ENCODE peak calls at places on chromosomes 1 and 21, in five cellular contexts. One of them, this sample, is unnamed.
A peak's percentile ranks its signal among the peaks of the same experiment; 100 is the strongest.

GRCh38 chr21:35859677-35860076 is 200.6 kb downstream of the SETD4 start:
- DNase-seq in breast epithelium: no peak
- DNase-seq in H1: no peak
- DNase-seq in GM23338: no peak
- DNase-seq in endothelial cell of umbilical vein: no peak
- DNase-seq in this sample: no peak

GRCh38 chr1:212710566-212710965 is 10.9 kb upstream of the BATF3 start:
- DNase-seq in breast epithelium: no peak
- DNase-seq in H1: no peak
- DNase-seq in GM23338: peak; percentile 16
- DNase-seq in endothelial cell of umbilical vein: no peak
- DNase-seq in this sample: no peak

GRCh38 chr1:29240986-29241385 is 4.7 kb downstream of the PTPRU start:
- DNase-seq in breast epithelium: no peak
- DNase-seq in H1: no peak
- DNase-seq in GM23338: no peak
- DNase-seq in endothelial cell of umbilical vein: no peak
- DNase-seq in this sample: no peak

GRCh38 chr1:221839794-221840395 is 98.0 kb upstream of the DUSP10 start:
- DNase-seq in breast epithelium: peak; percentile 54
- DNase-seq in H1: no peak
- DNase-seq in GM23338: no peak
- DNase-seq in endothelial cell of umbilical vein: peak; percentile 45
- DNase-seq in this sample: no peak

GRCh38 chr1:196779093-196779492 is 4.5 kb downstream of the CFHR3 start:
- DNase-seq in breast epithelium: no peak
- DNase-seq in H1: no peak
- DNase-seq in GM23338: no peak
- DNase-seq in endothelial cell of umbilical vein: no peak
- DNase-seq in this sample: no peak

GRCh38 chr1:5980314-5981008 is 11.8 kb downstream of the NPHP4 start:
- DNase-seq in breast epithelium: no peak
- DNase-seq in H1: peak; percentile 87
- DNase-seq in GM23338: peak; percentile 96
- DNase-seq in endothelial cell of umbilical vein: no peak
- DNase-seq in this sample: no peak

GRCh38 chr1:27960762-27961645 is 1.2 kb downstream of the XKR8 start:
- DNase-seq in breast epithelium: no peak
- DNase-seq in H1: no peak
- DNase-seq in GM23338: no peak
- DNase-seq in endothelial cell of umbilical vein: peak; percentile 22
- DNase-seq in this sample: no peak

GRCh38 chr21:46424621-46425020 is 34.1 kb upstream of the DIP2A start:
- DNase-seq in breast epithelium: no peak
- DNase-seq in H1: no peak
- DNase-seq in GM23338: no peak
- DNase-seq in endothelial cell of umbilical vein: no peak
- DNase-seq in this sample: no peak

GRCh38 chr1:222068937-222069336 is 327.0 kb upstream of the DUSP10 start:
- DNase-seq in breast epithelium: no peak
- DNase-seq in H1: no peak
- DNase-seq in GM23338: no peak
- DNase-seq in endothelial cell of umbilical vein: no peak
- DNase-seq in this sample: no peak

GRCh38 chr1:59549903-59550302 is 253.0 kb downstream of the FGGY start:
- DNase-seq in breast epithelium: no peak
- DNase-seq in H1: no peak
- DNase-seq in GM23338: no peak
- DNase-seq in endothelial cell of umbilical vein: no peak
- DNase-seq in this sample: peak; percentile 91

DNA sequence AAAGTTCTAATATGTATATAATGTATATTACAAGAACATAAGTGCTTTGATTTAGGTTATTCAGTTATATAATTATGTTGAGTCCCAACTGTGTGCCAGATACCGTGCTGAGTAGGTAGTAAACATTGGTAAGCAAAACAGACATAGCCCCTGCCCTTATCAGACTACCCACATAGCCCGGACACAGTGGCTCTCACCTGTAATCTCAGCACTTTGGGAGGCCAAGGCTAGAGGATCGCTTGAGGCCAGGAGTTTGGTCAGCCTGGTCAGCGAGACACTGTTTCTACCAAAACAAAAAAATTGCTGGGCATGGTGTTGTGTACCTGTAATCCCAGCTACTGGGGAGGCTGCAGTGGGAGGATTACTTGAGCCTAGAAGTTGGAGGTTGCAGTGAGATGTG is 30.7 kb downstream of the RNF11 start:
- DNase-seq in breast epithelium: no peak
- DNase-seq in H1: no peak
- DNase-seq in GM23338: no peak
- DNase-seq in endothelial cell of umbilical vein: no peak
- DNase-seq in this sample: no peak
- H3K4me1 ChIP-seq in breast epithelium: no peaks in the 10 kb centered on the region
- H3K4me1 ChIP-seq in H1: no peaks in the 10 kb centered on the region
- H3K4me1 ChIP-seq in GM23338: peaks cover 14% of the 10 kb centered on the region
- H3K4me1 ChIP-seq in endothelial cell of umbilical vein: peaks cover 42% of the 10 kb centered on the region
- H3K4me1 ChIP-seq in this sample: peaks cover 74% of the 10 kb centered on the region

GRCh38 chr1:236997361-236997760 is 6.9 kb downstream of the MT1HL1 start:
- DNase-seq in breast epithelium: no peak
- DNase-seq in H1: no peak
- DNase-seq in GM23338: no peak
- DNase-seq in endothelial cell of umbilical vein: no peak
- DNase-seq in this sample: no peak

GRCh38 chr1:236998571-236998970 is 5.7 kb downstream of the MT1HL1 start:
- DNase-seq in breast epithelium: no peak
- DNase-seq in H1: no peak
- DNase-seq in GM23338: no peak
- DNase-seq in endothelial cell of umbilical vein: no peak
- DNase-seq in this sample: no peak

GRCh38 chr1:236994450-236994849 is 9.8 kb downstream of the MT1HL1 start:
- DNase-seq in breast epithelium: no peak
- DNase-seq in H1: no peak
- DNase-seq in GM23338: no peak
- DNase-seq in endothelial cell of umbilical vein: no peak
- DNase-seq in this sample: no peak

GRCh38 chr1:237000191-237000590 is 4.0 kb downstream of the MT1HL1 start:
- DNase-seq in breast epithelium: no peak
- DNase-seq in H1: no peak
- DNase-seq in GM23338: no peak
- DNase-seq in endothelial cell of umbilical vein: no peak
- DNase-seq in this sample: no peak

DNA sequence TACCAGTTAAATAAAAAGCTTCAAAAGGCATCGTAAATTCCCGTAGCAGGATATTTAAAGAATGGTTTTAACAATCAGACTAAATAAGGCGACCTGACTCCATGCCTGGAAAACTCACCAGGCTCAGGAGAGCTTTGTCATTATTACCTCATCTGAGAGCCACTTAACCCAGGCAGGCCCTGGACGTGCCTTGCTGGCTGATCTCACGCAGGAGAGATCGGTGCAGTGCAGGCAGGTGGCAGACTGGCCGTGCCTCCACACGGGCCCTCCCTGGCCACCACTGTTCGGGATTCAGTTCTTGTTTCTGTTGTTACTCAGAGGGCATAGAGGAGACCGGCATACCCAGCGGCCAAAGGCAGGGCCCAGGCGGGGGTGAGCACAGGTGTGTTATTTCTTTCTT is 6.4 kb downstream of the MT1HL1 start:
- DNase-seq in breast epithelium: no peak
- DNase-seq in H1: no peak
- DNase-seq in GM23338: peak; percentile 23
- DNase-seq in endothelial cell of umbilical vein: no peak
- DNase-seq in this sample: no peak
- TF ChIP-seq POLR2AphosphoS5 in breast epithelium: no peak
- TF ChIP-seq POLR2AphosphoS5 in H1: no peak
- TF ChIP-seq POLR2AphosphoS5 in GM23338: no peak
- TF ChIP-seq POLR2AphosphoS5 in endothelial cell of umbilical vein: no peak
- TF ChIP-seq POLR2AphosphoS5 in this sample: no peak

GRCh38 chr1:204088596-204088995 is 15.7 kb downstream of the SOX13 start:
- DNase-seq in breast epithelium: no peak
- DNase-seq in H1: peak; percentile 54
- DNase-seq in GM23338: no peak
- DNase-seq in endothelial cell of umbilical vein: no peak
- DNase-seq in this sample: no peak
- H3K4me1 ChIP-seq in breast epithelium: peaks cover 30% of the 10 kb centered on the region
- H3K4me1 ChIP-seq in H1: peaks cover 64% of the 10 kb centered on the region
- H3K4me1 ChIP-seq in GM23338: peaks cover 95% of the 10 kb centered on the region
- H3K4me1 ChIP-seq in endothelial cell of umbilical vein: peaks cover 25% of the 10 kb centered on the region
- H3K4me1 ChIP-seq in this sample: peaks cover 96% of the 10 kb centered on the region

GRCh38 chr1:47651311-47652089 is 213.7 kb downstream of the FOXD2 start:
- DNase-seq in breast epithelium: peak; percentile 10
- DNase-seq in H1: no peak
- DNase-seq in GM23338: no peak
- DNase-seq in endothelial cell of umbilical vein: no peak
- DNase-seq in this sample: no peak
- TF ChIP-seq POLR2AphosphoS5 in breast epithelium: no peak
- TF ChIP-seq POLR2AphosphoS5 in H1: no peak
- TF ChIP-seq POLR2AphosphoS5 in GM23338: no peak
- TF ChIP-seq POLR2AphosphoS5 in endothelial cell of umbilical vein: no peak
- TF ChIP-seq POLR2AphosphoS5 in this sample: no peak

GRCh38 chr21:15754640-15755039 is 24.9 kb downstream of the USP25 start:
- DNase-seq in breast epithelium: no peak
- DNase-seq in H1: no peak
- DNase-seq in GM23338: no peak
- DNase-seq in endothelial cell of umbilical vein: peak; percentile 49
- DNase-seq in this sample: no peak

GRCh38 chr21:15751037-15751436 is 21.3 kb downstream of the USP25 start:
- DNase-seq in breast epithelium: no peak
- DNase-seq in H1: no peak
- DNase-seq in GM23338: no peak
- DNase-seq in endothelial cell of umbilical vein: no peak
- DNase-seq in this sample: no peak

GRCh38 chr21:15755125-15755524 is 25.3 kb downstream of the USP25 start:
- DNase-seq in breast epithelium: no peak
- DNase-seq in H1: no peak
- DNase-seq in GM23338: no peak
- DNase-seq in endothelial cell of umbilical vein: no peak
- DNase-seq in this sample: no peak

GRCh38 chr21:15751561-15751960 is 21.8 kb downstream of the USP25 start:
- DNase-seq in breast epithelium: no peak
- DNase-seq in H1: no peak
- DNase-seq in GM23338: no peak
- DNase-seq in endothelial cell of umbilical vein: no peak
- DNase-seq in this sample: no peak

GRCh38 chr21:15752763-15753407 is 23.1 kb downstream of the USP25 start:
- DNase-seq in breast epithelium: no peak
- DNase-seq in H1: peak; percentile 86
- DNase-seq in GM23338: peak; percentile 99
- DNase-seq in endothelial cell of umbilical vein: no peak
- DNase-seq in this sample: no peak
- H3K4me1 ChIP-seq in breast epithelium: no peaks in the 10 kb centered on the region
- H3K4me1 ChIP-seq in H1: peaks cover 26% of the 10 kb centered on the region
- H3K4me1 ChIP-seq in GM23338: peaks cover 38% of the 10 kb centered on the region
- H3K4me1 ChIP-seq in endothelial cell of umbilical vein: peaks cover 34% of the 10 kb centered on the region
- H3K4me1 ChIP-seq in this sample: peaks cover 77% of the 10 kb centered on the region

GRCh38 chr21:29033301-29033700 is 8.8 kb downstream of the USP16 start:
- DNase-seq in breast epithelium: no peak
- DNase-seq in H1: no peak
- DNase-seq in GM23338: no peak
- DNase-seq in endothelial cell of umbilical vein: no peak
- DNase-seq in this sample: no peak
- TF ChIP-seq POLR2AphosphoS5 in breast epithelium: no peak
- TF ChIP-seq POLR2AphosphoS5 in H1: no peak
- TF ChIP-seq POLR2AphosphoS5 in GM23338: no peak
- TF ChIP-seq POLR2AphosphoS5 in endothelial cell of umbilical vein: no peak
- TF ChIP-seq POLR2AphosphoS5 in this sample: no peak

GRCh38 chr1:36982708-36983107 is 51.6 kb downstream of the GRIK3 start:
- DNase-seq in breast epithelium: no peak
- DNase-seq in H1: no peak
- DNase-seq in GM23338: peak; percentile 21
- DNase-seq in endothelial cell of umbilical vein: no peak
- DNase-seq in this sample: no peak

GRCh38 chr1:36984675-36985074 is 49.6 kb downstream of the GRIK3 start:
- DNase-seq in breast epithelium: no peak
- DNase-seq in H1: no peak
- DNase-seq in GM23338: no peak
- DNase-seq in endothelial cell of umbilical vein: no peak
- DNase-seq in this sample: no peak

GRCh38 chr1:36981771-36982622 is 52.3 kb downstream of the GRIK3 start:
- DNase-seq in breast epithelium: no peak
- DNase-seq in H1: no peak
- DNase-seq in GM23338: no peak
- DNase-seq in endothelial cell of umbilical vein: no peak
- DNase-seq in this sample: no peak

GRCh38 chr1:36986241-36986955 is 47.9 kb downstream of the GRIK3 start:
- DNase-seq in breast epithelium: no peak
- DNase-seq in H1: no peak
- DNase-seq in GM23338: no peak
- DNase-seq in endothelial cell of umbilical vein: no peak
- DNase-seq in this sample: no peak

GRCh38 chr1:36984026-36984425 is 50.3 kb downstream of the GRIK3 start:
- DNase-seq in breast epithelium: no peak
- DNase-seq in H1: no peak
- DNase-seq in GM23338: no peak
- DNase-seq in endothelial cell of umbilical vein: no peak
- DNase-seq in this sample: no peak
- H3K4me1 ChIP-seq in breast epithelium: no peaks in the 10 kb centered on the region
- H3K4me1 ChIP-seq in H1: peaks cover 10% of the 10 kb centered on the region
- H3K4me1 ChIP-seq in GM23338: peaks cover 4% of the 10 kb centered on the region
- H3K4me1 ChIP-seq in endothelial cell of umbilical vein: no peaks in the 10 kb centered on the region
- H3K4me1 ChIP-seq in this sample: peaks cover 5% of the 10 kb centered on the region

This sample was measured in vagina.